ENCODE peak calls at places on chromosomes 16 and 17, in six cellular contexts. W is tibial artery, D is PC-3, J is GM23338, P is pancreas, U is A673. E is an unnamed sample.

GRCh38 chr16:4365014-4365406 is 6.6 kb upstream of the VASN start:
- DNase-seq in W (no peak), D (no peak), J (no peak), P (no peak), U (no peak), E (no peak)

GRCh38 chr16:17404903-17405691 is 65.7 kb downstream of the XYLT1 start:
- DNase-seq in W (peak; percentile 99), D (no peak), J (no peak), P (peak; percentile 56), U (no peak), E (no peak)

GRCh38 chr17:50890675-50891516 is 24.7 kb upstream of the TOB1 start:
- DNase-seq in W (no peak), D (peak; percentile 92), J (no peak), P (no peak), U (no peak), E (peak; percentile 60)

GRCh38 chr16:14455577-14455976 is 174.5 kb downstream of the PARN start:
- DNase-seq in W (no peak), D (peak; percentile 73), J (peak; percentile 38), P (no peak), U (peak; percentile 42), E (peak; percentile 79)

GRCh38 chr17:80103686-80104085 is 2.3 kb downstream of the GAA start:
- DNase-seq in W (no peak), D (no peak), J (no peak), P (peak; percentile 51), U (no peak), E (no peak)

GRCh38 chr17:14331200-14331981 is 30.5 kb downstream of the HS3ST3B1 start:
- DNase-seq in W (no peak), D (no peak), J (peak; percentile 76), P (no peak), U (no peak), E (no peak)

GRCh38 chr17:45131616-45132301 is 556 bp downstream of the PLCD3 start:
- DNase-seq in W (peak; percentile 81), D (peak; percentile 59), J (peak; percentile 86), P (peak; percentile 81), U (peak; percentile 39), E (no peak)

GRCh38 chr16:66109677-66110076 is 256.8 kb upstream of the CDH5 start:
- DNase-seq in W (no peak), D (no peak), J (no peak), P (no peak), U (no peak), E (no peak)

GRCh38 chr17:45310380-45311324 is 6.2 kb downstream of the MAP3K14 start:
- DNase-seq in W (no peak), D (peak; percentile 22), J (no peak), P (no peak), U (no peak), E (peak; percentile 97)

GRCh38 chr16:25177831-25178688 is 38.7 kb upstream of the AQP8 start:
- DNase-seq in W (no peak), D (no peak), J (no peak), P (peak; percentile 68), U (no peak), E (no peak)

GRCh38 chr16:87860553-87861299 is 8.6 kb downstream of the SLC7A5 start:
- DNase-seq in W (no peak), D (peak; percentile 70), J (no peak), P (no peak), U (no peak), E (no peak)

GRCh38 chr16:57229079-57229478 is 16.0 kb upstream of the ARL2BP start:
- DNase-seq in W (no peak), D (no peak), J (no peak), P (no peak), U (no peak), E (no peak)

GRCh38 chr17:80892019-80892855 is 99.4 kb upstream of the CHMP6 start:
- DNase-seq in W (peak; percentile 88), D (peak; percentile 98), J (no peak), P (no peak), U (no peak), E (peak; percentile 57)

GRCh38 chr16:68486671-68487495 is 38.6 kb upstream of the SMPD3 start:
- DNase-seq in W (no peak), D (no peak), J (no peak), P (no peak), U (no peak), E (peak; percentile 94)

GRCh38 chr17:19457046-19457445 is 46.0 kb downstream of the RNF112 start:
- DNase-seq in W (no peak), D (no peak), J (no peak), P (no peak), U (no peak), E (no peak)

GRCh38 chr16:14057878-14058382 is 13.2 kb upstream of the MRTFB start:
- DNase-seq in W (peak; percentile 77), D (no peak), J (no peak), P (no peak), U (no peak), E (no peak)

GRCh38 chr16:56645838-56646237 is 5.8 kb upstream of the MT1B start:
- DNase-seq in W (no peak), D (no peak), J (no peak), P (no peak), U (no peak), E (no peak)

GRCh38 chr16:77881355-77882003 is 93.1 kb downstream of the VAT1L start:
- DNase-seq in W (no peak), D (no peak), J (no peak), P (no peak), U (no peak), E (no peak)

GRCh38 chr17:11304568-11304967 is 63.6 kb downstream of the SHISA6 start:
- DNase-seq in W (no peak), D (no peak), J (no peak), P (no peak), U (no peak), E (no peak)
- H3K4me1 ChIP-seq in W (no peaks in the 10 kb centered on the region), D (no peaks in the 10 kb centered on the region), J (no peaks in the 10 kb centered on the region), P (no peaks in the 10 kb centered on the region), U (peaks cover 3% of the 10 kb centered on the region), E (no peaks in the 10 kb centered on the region)

DNA sequence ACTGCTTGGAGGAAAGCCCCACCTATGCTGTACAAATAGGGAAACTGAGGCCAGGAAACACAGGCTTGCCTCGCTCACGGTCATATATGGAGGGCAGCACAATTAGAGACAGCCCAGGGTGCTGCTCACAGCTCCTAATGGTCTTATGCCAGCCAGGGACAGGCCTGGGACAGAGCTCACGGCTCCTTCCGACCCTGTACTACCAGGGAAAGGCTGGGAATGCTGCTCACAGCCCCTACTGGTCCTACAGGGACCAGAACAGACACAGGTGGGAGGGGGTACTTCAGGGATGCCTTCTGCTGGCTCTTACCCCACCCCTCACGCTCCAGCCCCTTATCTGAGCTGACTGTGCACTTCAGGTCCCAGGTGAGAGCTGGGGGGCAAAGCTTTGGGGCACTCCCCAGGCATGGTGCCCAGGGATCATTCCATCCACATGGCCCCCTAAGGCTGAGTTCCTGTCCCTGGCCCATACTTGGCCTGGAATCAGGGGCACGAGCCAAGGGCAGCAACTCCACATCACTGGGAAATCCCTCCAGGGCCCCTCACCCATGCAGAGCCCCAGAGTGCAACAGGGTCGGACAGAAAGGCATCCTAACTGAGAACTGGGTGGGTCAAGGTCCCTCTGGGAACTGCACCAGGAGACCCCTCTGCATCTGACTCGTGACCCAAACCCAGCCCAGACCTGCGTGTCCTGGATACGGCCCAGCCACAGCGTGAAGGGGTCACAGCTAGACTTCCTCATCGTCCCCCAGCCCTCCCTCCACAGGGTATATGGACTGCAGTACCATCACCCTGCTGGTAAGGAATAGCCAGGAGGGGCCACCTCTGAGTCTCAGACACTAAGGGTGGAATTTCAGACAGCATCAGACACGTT is 5.9 kb downstream of the RHBDF1 start:
- DNase-seq in W (no peak), D (no peak), J (no peak), P (no peak), U (no peak), E (no peak)
- H3K27ac ChIP-seq in W (peak overlapping the region; percentile 97), D (no peak overlapping the region), J (no peak overlapping the region), P (no peak overlapping the region), U (no peak overlapping the region), E (no peak overlapping the region)

GRCh38 chr17:48499743-48500434 is 30.9 kb downstream of the HOXB1 start:
- DNase-seq in W (no peak), D (no peak), J (no peak), P (no peak), U (no peak), E (no peak)

GRCh38 chr17:48497103-48497502 is 33.7 kb downstream of the HOXB1 start:
- DNase-seq in W (no peak), D (peak; percentile 93), J (no peak), P (no peak), U (no peak), E (no peak)

GRCh38 chr17:48500435-48501426 is 30.1 kb downstream of the HOXB1 start:
- DNase-seq in W (no peak), D (peak; percentile 72), J (peak; percentile 68), P (no peak), U (no peak), E (no peak)

GRCh38 chr17:48498168-48498840 is 32.5 kb downstream of the HOXB1 start:
- DNase-seq in W (no peak), D (peak; percentile 93), J (peak; percentile 35), P (no peak), U (no peak), E (no peak)

GRCh38 chr17:48499248-48499647 is 31.6 kb downstream of the HOXB1 start:
- DNase-seq in W (no peak), D (peak; percentile 92), J (no peak), P (no peak), U (no peak), E (no peak)
- H3K4me1 ChIP-seq in W (no peaks in the 10 kb centered on the region), D (peaks cover 68% of the 10 kb centered on the region), J (peaks cover 12% of the 10 kb centered on the region), P (no peaks in the 10 kb centered on the region), U (no peaks in the 10 kb centered on the region), E (no peaks in the 10 kb centered on the region)

GRCh38 chr17:48163809-48164208 is 56.2 kb downstream of the SNX11 start:
- DNase-seq in W (no peak), D (no peak), J (no peak), P (no peak), U (no peak), E (no peak)

GRCh38 chr17:48161127-48161905 is 53.8 kb downstream of the SNX11 start:
- DNase-seq in W (no peak), D (no peak), J (no peak), P (no peak), U (no peak), E (peak; percentile 86)

GRCh38 chr17:48162305-48162934 is 54.9 kb downstream of the SNX11 start:
- DNase-seq in W (no peak), D (no peak), J (no peak), P (no peak), U (no peak), E (peak; percentile 20)

GRCh38 chr17:48162946-48163506 is 55.5 kb downstream of the SNX11 start:
- DNase-seq in W (no peak), D (peak; percentile 26), J (no peak), P (no peak), U (peak; percentile 91), E (peak; percentile 77)

DNA sequence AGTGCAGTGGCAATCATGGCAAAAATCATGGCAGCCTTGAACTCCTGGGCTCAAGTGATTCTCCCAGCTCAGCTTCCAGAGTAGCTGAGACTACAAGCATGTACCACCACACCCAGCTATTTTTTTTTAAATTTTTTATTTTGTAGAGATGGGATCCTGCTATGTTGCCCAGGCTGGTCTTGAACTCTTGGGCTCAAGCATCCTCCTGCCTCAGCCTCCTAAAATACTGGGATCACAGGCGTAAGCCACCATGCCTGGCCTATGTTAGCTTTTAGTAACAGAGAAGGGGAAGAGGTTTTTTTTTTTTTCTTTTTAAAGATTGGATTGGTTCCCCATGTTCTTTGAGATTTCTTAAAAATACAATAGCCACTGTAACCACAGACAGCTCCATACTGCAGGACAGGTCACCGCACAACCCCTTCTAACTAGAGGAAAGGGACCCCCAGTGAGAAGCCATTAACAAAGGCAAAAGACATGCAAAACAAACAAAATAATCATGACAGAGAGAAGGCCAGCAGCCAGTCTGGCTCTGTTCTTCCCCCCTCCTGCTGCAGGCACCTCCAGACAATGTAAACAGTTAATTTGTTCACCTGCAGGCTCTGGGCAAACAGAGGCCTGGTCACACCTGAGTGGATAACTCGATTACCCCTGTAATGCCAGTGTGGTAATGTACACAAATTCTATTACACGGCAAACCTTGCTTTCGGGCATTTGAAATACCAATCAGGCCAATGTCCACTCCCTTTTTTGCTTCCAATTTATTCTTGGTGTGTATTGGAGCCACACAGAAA is 52.8 kb downstream of the SNX11 start:
- DNase-seq in W (no peak), D (no peak), J (peak; percentile 96), P (no peak), U (no peak), E (peak; percentile 57)
- H3K27ac ChIP-seq in W (no peak overlapping the region), D (no peak overlapping the region), J (peak overlapping the region; percentile 22), P (peak overlapping the region; percentile 27), U (no peak overlapping the region), E (no peak overlapping the region)